ENCODE peak calls at places on chromosome 17, in seven cellular contexts. One of them, this sample, is unnamed.

GRCh38 chr17:53894591-53894990 is 71.9 kb downstream of the KIF2B start:
- DNase-seq in tibial artery: no peak
- DNase-seq in left cardiac atrium: no peak
- DNase-seq in HEK293T: no peak
- DNase-seq in COR-L47: no peak
- DNase-seq in activated T-helper 1 cell treated with Interleukin-2 at 50 U/mL for 16 hours: no peak
- DNase-seq in ELR: no peak
- DNase-seq in this sample: no peak

GRCh38 chr17:40419559-40420331 is 2.0 kb upstream of the TOP2A start:
- DNase-seq in tibial artery: no peak
- DNase-seq in left cardiac atrium: no peak
- DNase-seq in HEK293T: no peak
- DNase-seq in COR-L47: peak; percentile 5
- DNase-seq in activated T-helper 1 cell treated with Interleukin-2 at 50 U/mL for 16 hours: no peak
- DNase-seq in ELR: no peak
- DNase-seq in this sample: no peak

GRCh38 chr17:67637901-67638641 is 79.7 kb upstream of the NOL11 start:
- DNase-seq in tibial artery: no peak
- DNase-seq in left cardiac atrium: no peak
- DNase-seq in HEK293T: no peak
- DNase-seq in COR-L47: no peak
- DNase-seq in activated T-helper 1 cell treated with Interleukin-2 at 50 U/mL for 16 hours: no peak
- DNase-seq in ELR: no peak
- DNase-seq in this sample: no peak

GRCh38 chr17:880074-880870 is 98.1 kb downstream of the MRM3 start:
- DNase-seq in tibial artery: no peak
- DNase-seq in left cardiac atrium: peak; percentile 62
- DNase-seq in HEK293T: no peak
- DNase-seq in COR-L47: no peak
- DNase-seq in activated T-helper 1 cell treated with Interleukin-2 at 50 U/mL for 16 hours: no peak
- DNase-seq in ELR: peak; percentile 49
- DNase-seq in this sample: no peak

GRCh38 chr17:16922386-16923096 is 49.4 kb downstream of the TNFRSF13B start:
- DNase-seq in tibial artery: no peak
- DNase-seq in left cardiac atrium: no peak
- DNase-seq in HEK293T: no peak
- DNase-seq in COR-L47: no peak
- DNase-seq in activated T-helper 1 cell treated with Interleukin-2 at 50 U/mL for 16 hours: no peak
- DNase-seq in ELR: peak; percentile 30
- DNase-seq in this sample: no peak

GRCh38 chr17:58189436-58190146 is 2.9 kb upstream of the EPX start:
- DNase-seq in tibial artery: no peak
- DNase-seq in left cardiac atrium: peak; percentile 62
- DNase-seq in HEK293T: no peak
- DNase-seq in COR-L47: no peak
- DNase-seq in activated T-helper 1 cell treated with Interleukin-2 at 50 U/mL for 16 hours: no peak
- DNase-seq in ELR: peak; percentile 89
- DNase-seq in this sample: peak; percentile 37

GRCh38 chr17:71033336-71033735 is 864.0 kb downstream of the KCNJ2 start:
- DNase-seq in tibial artery: no peak
- DNase-seq in left cardiac atrium: no peak
- DNase-seq in HEK293T: peak; percentile 62
- DNase-seq in COR-L47: peak; percentile 84
- DNase-seq in activated T-helper 1 cell treated with Interleukin-2 at 50 U/mL for 16 hours: no peak
- DNase-seq in ELR: no peak
- DNase-seq in this sample: no peak

GRCh38 chr17:83155128-83156081 is 76.0 kb downstream of the METRNL start:
- DNase-seq in tibial artery: peak; percentile 76
- DNase-seq in left cardiac atrium: no peak
- DNase-seq in HEK293T: no peak
- DNase-seq in COR-L47: no peak
- DNase-seq in activated T-helper 1 cell treated with Interleukin-2 at 50 U/mL for 16 hours: no peak
- DNase-seq in ELR: peak; percentile 95
- DNase-seq in this sample: no peak

GRCh38 chr17:49748791-49749190 is 15.1 kb downstream of the FAM117A start:
- DNase-seq in tibial artery: no peak
- DNase-seq in left cardiac atrium: no peak
- DNase-seq in HEK293T: no peak
- DNase-seq in COR-L47: no peak
- DNase-seq in activated T-helper 1 cell treated with Interleukin-2 at 50 U/mL for 16 hours: peak; percentile 36
- DNase-seq in ELR: no peak
- DNase-seq in this sample: no peak

GRCh38 chr17:4230142-4230541 is 33.6 kb downstream of the ANKFY1 start:
- DNase-seq in tibial artery: no peak
- DNase-seq in left cardiac atrium: no peak
- DNase-seq in HEK293T: no peak
- DNase-seq in COR-L47: no peak
- DNase-seq in activated T-helper 1 cell treated with Interleukin-2 at 50 U/mL for 16 hours: no peak
- DNase-seq in ELR: peak; percentile 94
- DNase-seq in this sample: no peak

GRCh38 chr17:81228420-81228819 is 5.7 kb upstream of the CEP131 start:
- DNase-seq in tibial artery: no peak
- DNase-seq in left cardiac atrium: no peak
- DNase-seq in HEK293T: no peak
- DNase-seq in COR-L47: no peak
- DNase-seq in activated T-helper 1 cell treated with Interleukin-2 at 50 U/mL for 16 hours: no peak
- DNase-seq in ELR: no peak
- DNase-seq in this sample: no peak

GRCh38 chr17:80272366-80272765 is 11.7 kb downstream of the RNF213 start:
- DNase-seq in tibial artery: no peak
- DNase-seq in left cardiac atrium: no peak
- DNase-seq in HEK293T: no peak
- DNase-seq in COR-L47: no peak
- DNase-seq in activated T-helper 1 cell treated with Interleukin-2 at 50 U/mL for 16 hours: no peak
- DNase-seq in ELR: no peak
- DNase-seq in this sample: no peak

GRCh38 chr17:7354262-7354781 is 634 bp upstream of the TMEM95 start:
- DNase-seq in tibial artery: no peak
- DNase-seq in left cardiac atrium: no peak
- DNase-seq in HEK293T: no peak
- DNase-seq in COR-L47: peak; percentile 53
- DNase-seq in activated T-helper 1 cell treated with Interleukin-2 at 50 U/mL for 16 hours: no peak
- DNase-seq in ELR: peak; percentile 70
- DNase-seq in this sample: no peak

GRCh38 chr17:66716236-66717026 is 118.5 kb upstream of the CACNG5 start:
- DNase-seq in tibial artery: no peak
- DNase-seq in left cardiac atrium: no peak
- DNase-seq in HEK293T: no peak
- DNase-seq in COR-L47: peak; percentile 77
- DNase-seq in activated T-helper 1 cell treated with Interleukin-2 at 50 U/mL for 16 hours: no peak
- DNase-seq in ELR: peak; percentile 13
- DNase-seq in this sample: peak; percentile 50

GRCh38 chr17:1797323-1797722 is 32.4 kb downstream of the SMYD4 start:
- DNase-seq in tibial artery: no peak
- DNase-seq in left cardiac atrium: peak; percentile 63
- DNase-seq in HEK293T: no peak
- DNase-seq in COR-L47: no peak
- DNase-seq in activated T-helper 1 cell treated with Interleukin-2 at 50 U/mL for 16 hours: no peak
- DNase-seq in ELR: no peak
- DNase-seq in this sample: peak; percentile 23

GRCh38 chr17:66487933-66488572 is 185.6 kb downstream of the PRKCA start:
- DNase-seq in tibial artery: no peak
- DNase-seq in left cardiac atrium: no peak
- DNase-seq in HEK293T: no peak
- DNase-seq in COR-L47: no peak
- DNase-seq in activated T-helper 1 cell treated with Interleukin-2 at 50 U/mL for 16 hours: no peak
- DNase-seq in ELR: no peak
- DNase-seq in this sample: no peak

GRCh38 chr17:32189343-32189742 is 47.0 kb downstream of the RHOT1 start:
- DNase-seq in tibial artery: no peak
- DNase-seq in left cardiac atrium: no peak
- DNase-seq in HEK293T: no peak
- DNase-seq in COR-L47: no peak
- DNase-seq in activated T-helper 1 cell treated with Interleukin-2 at 50 U/mL for 16 hours: no peak
- DNase-seq in ELR: no peak
- DNase-seq in this sample: no peak

GRCh38 chr17:30218689-30219266 is 16.7 kb downstream of the SLC6A4 start:
- DNase-seq in tibial artery: no peak
- DNase-seq in left cardiac atrium: no peak
- DNase-seq in HEK293T: no peak
- DNase-seq in COR-L47: no peak
- DNase-seq in activated T-helper 1 cell treated with Interleukin-2 at 50 U/mL for 16 hours: no peak
- DNase-seq in ELR: no peak
- DNase-seq in this sample: no peak

GRCh38 chr17:76845524-76845923 is 22.7 kb upstream of the MGAT5B start:
- DNase-seq in tibial artery: no peak
- DNase-seq in left cardiac atrium: no peak
- DNase-seq in HEK293T: no peak
- DNase-seq in COR-L47: no peak
- DNase-seq in activated T-helper 1 cell treated with Interleukin-2 at 50 U/mL for 16 hours: no peak
- DNase-seq in ELR: peak; percentile 41
- DNase-seq in this sample: peak; percentile 86

GRCh38 chr17:27651411-27652345 is 20.7 kb downstream of the LGALS9 start:
- DNase-seq in tibial artery: no peak
- DNase-seq in left cardiac atrium: peak; percentile 67
- DNase-seq in HEK293T: no peak
- DNase-seq in COR-L47: no peak
- DNase-seq in activated T-helper 1 cell treated with Interleukin-2 at 50 U/mL for 16 hours: peak; percentile 35
- DNase-seq in ELR: peak; percentile 47
- DNase-seq in this sample: no peak

GRCh38 chr17:20952183-20952582 is 90.6 kb downstream of the USP22 start:
- DNase-seq in tibial artery: no peak
- DNase-seq in left cardiac atrium: no peak
- DNase-seq in HEK293T: no peak
- DNase-seq in COR-L47: peak; percentile 70
- DNase-seq in activated T-helper 1 cell treated with Interleukin-2 at 50 U/mL for 16 hours: no peak
- DNase-seq in ELR: no peak
- DNase-seq in this sample: no peak

GRCh38 chr17:68498479-68499326 is 13.5 kb upstream of the PRKAR1A start:
- DNase-seq in tibial artery: no peak
- DNase-seq in left cardiac atrium: peak; percentile 74
- DNase-seq in HEK293T: no peak
- DNase-seq in COR-L47: no peak
- DNase-seq in activated T-helper 1 cell treated with Interleukin-2 at 50 U/mL for 16 hours: no peak
- DNase-seq in ELR: no peak
- DNase-seq in this sample: no peak

GRCh38 chr17:56592487-56593072 is 919 bp upstream of the NOG start:
- DNase-seq in tibial artery: peak; percentile 70
- DNase-seq in left cardiac atrium: peak; percentile 63
- DNase-seq in HEK293T: peak; percentile 86
- DNase-seq in COR-L47: peak; percentile 6
- DNase-seq in activated T-helper 1 cell treated with Interleukin-2 at 50 U/mL for 16 hours: peak; percentile 41
- DNase-seq in ELR: peak; percentile 76
- DNase-seq in this sample: peak; percentile 52

GRCh38 chr17:1179112-1179634 is 608 bp downstream of the ABR start:
- DNase-seq in tibial artery: no peak
- DNase-seq in left cardiac atrium: peak; percentile 33
- DNase-seq in HEK293T: no peak
- DNase-seq in COR-L47: no peak
- DNase-seq in activated T-helper 1 cell treated with Interleukin-2 at 50 U/mL for 16 hours: no peak
- DNase-seq in ELR: no peak
- DNase-seq in this sample: peak; percentile 17

GRCh38 chr17:19448341-19449268 is 37.6 kb downstream of the RNF112 start:
- DNase-seq in tibial artery: peak; percentile 72
- DNase-seq in left cardiac atrium: no peak
- DNase-seq in HEK293T: no peak
- DNase-seq in COR-L47: no peak
- DNase-seq in activated T-helper 1 cell treated with Interleukin-2 at 50 U/mL for 16 hours: no peak
- DNase-seq in ELR: peak; percentile 92
- DNase-seq in this sample: no peak

This sample was measured in K562.